ENCODE peak calls at places on chromosomes 11 and 22, in eight cellular contexts. M is ovary, U is RWPE2, T is IMR-90, I is body of pancreas, Y is psoas muscle, H is pancreas, S is heart right ventricle. P is an unnamed sample.

GRCh38 chr11:74090701-74091100 is 80.1 kb downstream of the C2CD3 start:
- DNase-seq in M (no peak), U (no peak), T (peak; percentile 29), I (no peak), Y (no peak), H (no peak), S (no peak), P (no peak)

GRCh38 chr22:30665266-30665665 is 2.4 kb downstream of the DUSP18 start:
- DNase-seq in M (no peak), U (no peak), T (no peak), I (no peak), Y (no peak), H (no peak), S (no peak), P (no peak)

GRCh38 chr22:25193548-25193947 is 6.1 kb upstream of the CRYBB3 start:
- DNase-seq in M (no peak), U (no peak), T (no peak), I (no peak), Y (no peak), H (no peak), S (no peak), P (no peak)

GRCh38 chr11:57133616-57134015 is 48.1 kb upstream of the LRRC55 start:
- DNase-seq in M (no peak), U (no peak), T (no peak), I (no peak), Y (no peak), H (no peak), S (no peak), P (no peak)

GRCh38 chr11:63490551-63491239 is at the start of gene PLAAT5:
- DNase-seq in M (peak; percentile 60), U (no peak), T (no peak), I (peak; percentile 26), Y (peak; percentile 49), H (peak; percentile 75), S (no peak), P (peak; percentile 35)

GRCh38 chr11:78812513-78813293 is 238.0 kb upstream of the NARS2 start:
- DNase-seq in M (no peak), U (no peak), T (peak; percentile 57), I (peak; percentile 27), Y (no peak), H (no peak), S (no peak), P (no peak)

GRCh38 chr11:67301951-67302516 is 1.3 kb upstream of the SSH3 start:
- DNase-seq in M (peak; percentile 31), U (peak; percentile 80), T (peak; percentile 68), I (peak; percentile 64), Y (peak; percentile 69), H (peak; percentile 87), S (peak; percentile 58), P (peak; percentile 64)

GRCh38 chr11:130023204-130023603 is 20.6 kb upstream of the PRDM10 start:
- DNase-seq in M (no peak), U (peak; percentile 75), T (peak; percentile 48), I (no peak), Y (no peak), H (no peak), S (no peak), P (no peak)

GRCh38 chr11:29258411-29258810 is 758.4 kb downstream of the KCNA4 start:
- DNase-seq in M (no peak), U (no peak), T (no peak), I (no peak), Y (no peak), H (no peak), S (no peak), P (no peak)

GRCh38 chr11:1536065-1536843 is 35.8 kb downstream of the DUSP8 start:
- DNase-seq in M (no peak), U (no peak), T (no peak), I (no peak), Y (no peak), H (peak; percentile 22), S (no peak), P (no peak)

GRCh38 chr22:27476729-27477128 is 324.8 kb downstream of the MN1 start:
- DNase-seq in M (no peak), U (peak; percentile 88), T (peak; percentile 83), I (no peak), Y (no peak), H (no peak), S (no peak), P (no peak)

GRCh38 chr11:99419991-99420390 is 399.2 kb downstream of the CNTN5 start:
- DNase-seq in M (no peak), U (no peak), T (no peak), I (no peak), Y (no peak), H (no peak), S (no peak), P (no peak)

GRCh38 chr11:12118940-12119339 is 8.6 kb downstream of the MICAL2 start:
- DNase-seq in M (no peak), U (no peak), T (peak; percentile 46), I (no peak), Y (no peak), H (no peak), S (no peak), P (no peak)

GRCh38 chr11:88631497-88631896 is 294.0 kb upstream of the CTSC start:
- DNase-seq in M (no peak), U (no peak), T (peak; percentile 51), I (no peak), Y (no peak), H (no peak), S (no peak), P (no peak)

GRCh38 chr11:126925321-126926093 is 75.1 kb downstream of the KIRREL3 start:
- DNase-seq in M (no peak), U (no peak), T (peak; percentile 79), I (no peak), Y (no peak), H (no peak), S (no peak), P (no peak)

GRCh38 chr11:1480555-1481482 is 5.8 kb downstream of the MOB2 start:
- DNase-seq in M (no peak), U (no peak), T (no peak), I (no peak), Y (peak; percentile 10), H (peak; percentile 69), S (no peak), P (peak; percentile 12)

GRCh38 chr22:37043828-37044538 is 7.6 kb upstream of the KCTD17 start:
- DNase-seq in M (peak; percentile 53), U (no peak), T (peak; percentile 28), I (peak; percentile 91), Y (peak; percentile 52), H (peak; percentile 96), S (peak; percentile 50), P (peak; percentile 58)

GRCh38 chr11:8087185-8087584 is 6.2 kb downstream of the TUB start:
- DNase-seq in M (no peak), U (peak; percentile 29), T (no peak), I (no peak), Y (no peak), H (no peak), S (no peak), P (no peak)

GRCh38 chr11:110711776-110712642 is at the start of gene ARHGAP20:
- DNase-seq in M (peak; percentile 72), U (no peak), T (peak; percentile 71), I (peak; percentile 52), Y (peak; percentile 77), H (peak; percentile 72), S (peak; percentile 53), P (peak; percentile 55)

DNA sequence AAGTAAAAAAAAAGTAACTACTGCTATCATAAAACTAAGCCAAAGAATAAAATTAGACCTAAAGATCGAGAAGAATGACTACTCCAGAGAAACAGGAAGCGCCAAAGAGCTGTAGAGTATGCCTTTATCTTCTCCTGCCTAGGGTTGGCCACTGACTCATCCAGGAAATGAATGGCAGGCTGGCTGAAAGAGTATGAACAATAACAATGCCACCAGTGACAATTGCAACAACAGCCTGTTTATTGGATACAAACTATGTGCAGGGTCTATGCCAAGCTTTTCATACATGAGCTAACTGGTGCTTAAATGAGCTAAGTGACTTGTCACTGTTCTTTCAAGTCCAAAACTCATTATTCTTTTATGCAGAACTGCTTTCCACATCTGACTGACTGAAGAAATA is 1153.2 kb upstream of the TENM4 start:
- DNase-seq in M (no peak), U (no peak), T (peak; percentile 44), I (peak; percentile 3), Y (no peak), H (no peak), S (no peak), P (no peak)
- H3K27ac ChIP-seq in M (no peak overlapping the region), U (peak overlapping the region; percentile 73), T (no peak overlapping the region), I (no peak overlapping the region), Y (no peak overlapping the region), H (no peak overlapping the region), S (no peak overlapping the region), P (no peak overlapping the region)

GRCh38 chr11:122711831-122712378 is 56.4 kb downstream of the UBASH3B start:
- DNase-seq in M (no peak), U (no peak), T (no peak), I (peak; percentile 24), Y (no peak), H (no peak), S (no peak), P (no peak)
- TF ChIP-seq CTCF in M (no peak), U (no peak), T (peak; percentile 5), I (no peak), Y (no peak), H (no peak), S (no peak), P (no peak)

DNA sequence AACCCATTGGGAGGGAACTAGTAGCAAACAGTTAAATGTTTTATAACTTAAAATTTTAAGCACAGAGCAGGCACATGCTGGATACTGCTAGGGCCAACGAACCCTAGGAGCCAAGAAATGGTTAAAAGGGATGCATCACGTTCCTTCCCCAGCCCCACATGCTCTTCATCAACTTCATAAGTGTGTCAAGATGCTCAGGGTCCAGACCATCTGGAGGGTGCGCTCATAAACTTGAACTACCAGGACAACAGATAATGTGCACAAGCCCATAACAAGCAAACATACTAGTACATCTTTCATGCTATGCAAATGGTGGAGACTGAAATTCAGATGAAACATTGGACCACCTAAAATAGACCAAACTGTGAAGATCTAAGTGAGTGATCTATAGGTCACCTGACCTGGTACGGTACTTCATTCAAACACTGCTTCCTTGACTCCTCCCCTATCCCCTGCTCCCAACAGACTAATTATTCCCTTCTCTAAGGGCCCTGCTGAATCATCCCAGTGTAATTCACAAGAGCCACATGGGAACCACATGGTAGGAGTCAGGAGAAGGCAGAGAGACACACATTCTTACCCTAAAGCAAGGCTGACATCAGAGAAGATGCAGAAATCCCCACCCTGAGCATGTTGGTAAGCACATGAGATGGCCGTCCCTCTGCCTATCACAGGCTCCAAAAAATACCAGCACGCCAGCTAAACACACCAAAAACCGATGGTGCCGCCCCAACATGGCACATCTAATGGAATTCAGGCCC is 83.9 kb downstream of the ETS1 start:
- DNase-seq in M (no peak), U (no peak), T (peak; percentile 96), I (no peak), Y (no peak), H (no peak), S (no peak), P (no peak)
- H3K27ac ChIP-seq in M (no peak overlapping the region), U (peak overlapping the region; percentile 93), T (peak overlapping the region; percentile 62), I (no peak overlapping the region), Y (peak overlapping the region; percentile 80), H (no peak overlapping the region), S (peak overlapping the region; percentile 97), P (peak overlapping the region; percentile 97)

DNA sequence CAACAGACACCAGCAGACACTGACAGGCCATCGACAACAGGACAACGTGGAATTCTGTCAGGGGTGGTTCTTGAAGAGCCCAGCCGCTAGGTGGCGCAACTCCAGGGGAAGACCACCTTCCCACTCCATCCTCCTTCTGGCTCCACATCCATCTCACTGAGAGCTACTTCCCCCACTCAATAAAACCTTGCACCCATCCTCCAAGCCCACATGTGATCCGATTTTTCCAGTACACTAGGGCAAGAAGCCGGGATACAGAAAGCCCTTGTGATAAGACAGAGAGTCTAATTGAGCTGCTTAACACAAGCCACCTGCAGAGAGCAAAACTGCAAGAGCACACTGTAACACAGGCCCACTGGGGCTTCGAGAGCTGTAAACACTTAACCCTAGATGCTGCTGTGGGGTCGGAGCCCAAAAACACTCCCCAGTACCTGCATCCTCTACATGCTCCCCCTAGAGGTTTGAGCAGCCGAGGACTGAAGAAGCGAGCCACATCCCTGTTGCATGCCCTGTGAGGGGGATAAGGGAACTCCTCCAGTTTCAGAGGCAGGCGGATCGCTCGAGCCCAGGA is 11.5 kb upstream of the RAB39A start:
- DNase-seq in M (no peak), U (no peak), T (no peak), I (no peak), Y (no peak), H (no peak), S (no peak), P (no peak)
- TF ChIP-seq CTCF in M (no peak), U (peak; percentile 54), T (peak; percentile 23), I (no peak), Y (no peak), H (peak; percentile 16), S (peak; percentile 12), P (peak; percentile 44)